ENCODE peak calls at places on chromosome 11, in ten cellular contexts. X, B, F, P, G, Y, O, C, E and S are unnamed samples.

GRCh38 chr11:98940913-98941312 is 79.8 kb upstream of the CNTN5 start:
- DNase-seq in X (peak; percentile 39), C (no peak), O (no peak), P (no peak), Y (no peak), G (no peak), F (no peak), B (no peak), E (no peak), S (no peak)

GRCh38 chr11:9380773-9381172 is 3.7 kb upstream of the IPO7 start:
- DNase-seq in C (no peak), B (no peak), X (no peak), P (no peak), O (no peak), F (no peak), G (no peak), E (no peak), Y (no peak), S (no peak)

GRCh38 chr11:57335343-57336110 is at the start of gene SSRP1:
- DNase-seq in E (peak; percentile 92), B (peak; percentile 92), Y (peak; percentile 90), C (peak; percentile 85), P (peak; percentile 94), G (peak; percentile 88), F (peak; percentile 78), O (peak; percentile 85), X (peak; percentile 87), S (peak; percentile 88)

GRCh38 chr11:118672865-118673264 is 6.6 kb downstream of the TREH start:
- DNase-seq in O (no peak), C (no peak), G (no peak), E (no peak), Y (no peak), B (no peak), X (no peak), F (no peak), P (no peak), S (no peak)

GRCh38 chr11:45085657-45086501 is 60.6 kb upstream of the PRDM11 start:
- DNase-seq in X (no peak), G (no peak), E (no peak), C (no peak), P (no peak), B (no peak), Y (no peak), F (no peak), O (no peak), S (no peak)

GRCh38 chr11:13826505-13827278 is 135.8 kb upstream of the SPON1 start:
- DNase-seq in C (no peak), B (no peak), O (no peak), Y (no peak), X (no peak), E (no peak), P (no peak), G (no peak), F (peak; percentile 83), S (no peak)

GRCh38 chr11:66864924-66865697 is 8.2 kb downstream of the LRFN4 start:
- DNase-seq in B (no peak), Y (no peak), G (no peak), X (no peak), C (no peak), E (no peak), P (no peak), F (no peak), O (no peak), S (peak; percentile 52)

GRCh38 chr11:122816701-122817100 is 21.6 kb upstream of the CRTAM start:
- DNase-seq in F (no peak), O (no peak), Y (no peak), X (no peak), G (peak; percentile 72), B (no peak), C (no peak), P (no peak), E (no peak), S (peak; percentile 49)

GRCh38 chr11:94655951-94656350 is 88.8 kb downstream of the PIWIL4 start:
- DNase-seq in X (no peak), G (no peak), F (no peak), B (no peak), Y (no peak), E (no peak), O (no peak), C (no peak), P (no peak), S (no peak)